ENCODE peak calls at places on chromosomes 2 and 18, in ten cellular contexts. P, N, J, S, E, Y, B, O, L and W are unnamed samples.

GRCh38 chr18:676747-677544 is 19.5 kb downstream of the TYMS start:
- DNase-seq in L (no peak), S (no peak), B (no peak), E (no peak), Y (no peak), P (no peak), J (no peak), O (no peak), N (no peak), W (no peak)

GRCh38 chr18:34158881-34159690 is 65.6 kb downstream of the NOL4 start:
- DNase-seq in B (peak; percentile 19), P (peak; percentile 21), J (no peak), E (peak; percentile 64), Y (peak; percentile 9), S (peak; percentile 51), L (peak; percentile 9), O (peak; percentile 72), N (peak; percentile 74), W (peak; percentile 37)

GRCh38 chr18:77124452-77124922 is 8.1 kb downstream of the MBP start:
- DNase-seq in Y (no peak), J (peak; percentile 67), N (no peak), P (no peak), B (no peak), S (no peak), O (no peak), L (no peak), E (peak; percentile 63), W (no peak)

GRCh38 chr18:24725644-24726043 is 265.2 kb downstream of the HRH4 start:
- DNase-seq in O (no peak), Y (no peak), P (no peak), S (no peak), N (no peak), E (no peak), B (no peak), L (no peak), J (no peak), W (no peak)

GRCh38 chr2:25115249-25115883 is 53.0 kb downstream of the POMC start:
- DNase-seq in Y (no peak), E (no peak), N (no peak), S (no peak), P (no peak), L (no peak), J (no peak), B (no peak), O (no peak), W (no peak)

GRCh38 chr2:182496596-182496995 is 69.8 kb upstream of the PDE1A start:
- DNase-seq in P (no peak), L (no peak), S (no peak), J (no peak), N (no peak), Y (no peak), O (no peak), B (no peak), E (no peak), W (no peak)

GRCh38 chr2:162071016-162071415 is 3.0 kb downstream of the DPP4 start:
- DNase-seq in Y (no peak), P (no peak), N (no peak), L (no peak), O (no peak), B (peak; percentile 74), E (no peak), J (no peak), S (no peak), W (no peak)

GRCh38 chr2:240803191-240803590 is 16.8 kb downstream of the KIF1A start:
- DNase-seq in S (no peak), N (no peak), O (no peak), P (no peak), J (no peak), E (no peak), Y (no peak), L (no peak), B (no peak), W (no peak)

GRCh38 chr2:191759200-191759507 is 81.2 kb downstream of the NABP1 start:
- DNase-seq in S (no peak), B (no peak), N (no peak), J (no peak), L (no peak), Y (no peak), O (no peak), P (no peak), E (no peak), W (no peak)

GRCh38 chr2:191757256-191757655 is 79.3 kb downstream of the NABP1 start:
- DNase-seq in O (no peak), P (no peak), Y (no peak), S (no peak), B (no peak), J (no peak), N (no peak), L (no peak), E (no peak), W (no peak)

GRCh38 chr2:191760655-191761054 is 82.7 kb downstream of the NABP1 start:
- DNase-seq in E (no peak), J (no peak), O (no peak), N (no peak), Y (no peak), B (no peak), P (no peak), S (no peak), L (no peak), W (no peak)

GRCh38 chr2:191758420-191759199 is 80.7 kb downstream of the NABP1 start:
- DNase-seq in S (no peak), N (no peak), P (peak; percentile 16), B (peak; percentile 56), O (peak; percentile 48), E (no peak), L (peak; percentile 7), J (no peak), Y (no peak), W (peak; percentile 60)

GRCh38 chr2:191759650-191760049 is 81.7 kb downstream of the NABP1 start:
- DNase-seq in Y (no peak), S (no peak), J (no peak), E (no peak), P (no peak), N (no peak), B (no peak), O (no peak), L (no peak), W (no peak)
- H3K36me3 ChIP-seq in Y (no peaks in the 10 kb centered on the region), S (no peaks in the 10 kb centered on the region), J (no peaks in the 10 kb centered on the region), E (no peaks in the 10 kb centered on the region), P (no peaks in the 10 kb centered on the region), N (no peaks in the 10 kb centered on the region), B (no peaks in the 10 kb centered on the region), O (no peaks in the 10 kb centered on the region), L (no peaks in the 10 kb centered on the region), W (no peaks in the 10 kb centered on the region)

DNA sequence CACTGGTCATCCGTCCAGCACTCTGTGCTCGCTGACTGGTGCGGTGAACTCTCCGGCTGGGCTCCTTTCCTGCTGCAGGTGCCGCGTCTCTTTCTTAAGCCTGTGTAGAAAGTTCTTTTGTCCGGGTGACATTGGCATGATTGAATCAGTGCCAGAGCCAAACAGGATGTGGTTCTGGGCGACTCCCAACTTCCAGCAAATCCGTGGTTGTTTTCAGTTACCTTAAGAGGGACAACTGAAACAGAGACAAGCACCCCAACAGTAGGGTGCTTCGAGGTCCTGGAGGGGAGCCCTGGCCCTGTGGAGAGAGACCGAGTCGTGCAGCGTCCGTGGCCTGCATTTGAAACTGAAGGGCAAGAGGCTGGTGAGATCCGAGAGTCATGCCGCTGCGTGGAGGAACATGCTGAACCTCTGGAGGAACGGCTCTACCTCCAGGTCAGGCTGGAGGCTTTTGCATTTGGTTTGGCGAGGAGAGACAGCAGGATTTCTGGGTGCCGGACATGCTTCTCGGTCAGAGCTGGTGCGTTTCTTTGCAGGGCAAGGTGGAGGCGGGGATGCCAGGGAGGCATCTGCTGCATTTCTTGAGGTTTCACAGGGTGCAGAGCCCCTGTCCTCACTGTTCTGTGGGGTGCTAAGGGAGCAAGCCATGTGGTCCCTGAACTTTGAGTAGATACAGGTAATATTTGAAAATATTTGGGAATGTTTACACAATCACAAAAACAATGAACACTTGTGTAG is 26.8 kb downstream of the SH3BP4 start:
- DNase-seq in N (no peak), L (no peak), S (no peak), B (peak; percentile 46), J (no peak), P (no peak), E (no peak), O (no peak), Y (no peak), W (no peak)
- H3K36me3 ChIP-seq in N (no peaks in the 10 kb centered on the region), L (no peaks in the 10 kb centered on the region), S (no peaks in the 10 kb centered on the region), B (no peaks in the 10 kb centered on the region), J (no peaks in the 10 kb centered on the region), P (no peaks in the 10 kb centered on the region), E (no peaks in the 10 kb centered on the region), O (no peaks in the 10 kb centered on the region), Y (no peaks in the 10 kb centered on the region), W (no peaks in the 10 kb centered on the region)

DNA sequence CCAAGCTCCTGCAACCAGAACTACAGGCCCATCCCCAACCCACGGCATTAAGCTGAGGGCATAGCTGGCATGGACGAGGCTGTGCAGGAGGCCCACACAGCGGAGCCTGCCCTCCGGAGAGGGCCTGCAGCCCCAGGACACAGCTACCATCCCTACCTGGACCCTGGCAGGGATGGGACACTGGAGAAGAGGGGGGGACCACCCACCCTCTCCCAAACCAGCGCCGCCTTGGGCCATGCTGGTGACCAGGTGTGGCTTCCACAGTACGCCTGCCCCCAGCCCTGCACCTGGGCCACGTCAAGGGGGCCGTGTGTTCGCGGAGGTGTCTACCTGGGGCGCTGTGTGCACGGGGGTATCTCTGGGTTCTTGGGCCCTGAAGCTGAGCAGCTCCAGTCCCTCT is 18.5 kb downstream of the HS6ST1 start:
- DNase-seq in J (no peak), O (no peak), P (no peak), B (no peak), S (no peak), N (peak; percentile 72), Y (no peak), L (no peak), E (no peak), W (no peak)
- H3K36me3 ChIP-seq in J (no peaks in the 10 kb centered on the region), O (no peaks in the 10 kb centered on the region), P (no peaks in the 10 kb centered on the region), B (no peaks in the 10 kb centered on the region), S (no peaks in the 10 kb centered on the region), N (no peaks in the 10 kb centered on the region), Y (no peaks in the 10 kb centered on the region), L (no peaks in the 10 kb centered on the region), E (no peaks in the 10 kb centered on the region), W (no peaks in the 10 kb centered on the region)

GRCh38 chr2:233448220-233448559 is 93.9 kb downstream of the DGKD start:
- DNase-seq in S (peak; percentile 26), P (no peak), J (no peak), L (no peak), O (no peak), Y (no peak), B (peak; percentile 26), E (peak; percentile 55), N (peak; percentile 31), W (no peak)

GRCh38 chr2:233448565-233448964 is 94.3 kb downstream of the DGKD start:
- DNase-seq in P (peak; percentile 14), L (no peak), S (no peak), B (no peak), J (no peak), N (no peak), O (no peak), Y (no peak), E (peak; percentile 9), W (no peak)

GRCh38 chr2:233446121-233446520 is 91.8 kb downstream of the DGKD start:
- DNase-seq in E (no peak), S (peak; percentile 13), L (no peak), Y (no peak), J (no peak), B (no peak), O (no peak), N (peak; percentile 16), P (peak; percentile 10), W (no peak)

GRCh38 chr2:233446616-233447305 is 92.5 kb downstream of the DGKD start:
- DNase-seq in P (peak; percentile 15), B (no peak), O (no peak), N (peak; percentile 61), E (no peak), J (no peak), S (peak; percentile 44), Y (no peak), L (no peak), W (peak; percentile 42)

GRCh38 chr2:233447506-233448219 is 93.4 kb downstream of the DGKD start:
- DNase-seq in S (peak; percentile 35), B (no peak), E (no peak), J (no peak), N (peak; percentile 38), O (no peak), P (peak; percentile 20), Y (no peak), L (no peak), W (peak; percentile 27)
- H3K36me3 ChIP-seq in S (peaks cover 50% of the 10 kb centered on the region), B (peaks cover 15% of the 10 kb centered on the region), E (peaks cover 86% of the 10 kb centered on the region), J (no peaks in the 10 kb centered on the region), N (peaks cover 13% of the 10 kb centered on the region), O (peaks cover 5% of the 10 kb centered on the region), P (no peaks in the 10 kb centered on the region), Y (peaks cover 97% of the 10 kb centered on the region), L (peaks cover 79% of the 10 kb centered on the region), W (peaks cover 86% of the 10 kb centered on the region)